ENCODE peak calls at places on chromosomes 4 and X, in six cellular contexts. G, Z, F, I, O and B are unnamed samples. For H3K4me1, the result is how much of the 10 kb centered on the place peaks cover.

GRCh38 chr4:3010998-3011397 is 47.6 kb downstream of the GRK4 start:
- DNase-seq in G (no peak), Z (peak), F (no peak), I (peak), O (no peak), B (peak)

GRCh38 chrX:40366661-40367060 is 214.1 kb upstream of the ATP6AP2 start:
- DNase-seq in G (no peak), Z (no peak), F (peak), I (no peak), O (no peak), B (no peak)

GRCh38 chr4:128718793-128719192 is 90.7 kb upstream of the JADE1 start:
- DNase-seq in G (no peak), Z (peak), F (no peak), I (peak), O (no peak), B (no peak)

GRCh38 chr4:155433636-155434360 is 57.0 kb upstream of the MAP9 start:
- DNase-seq in G (no peak), Z (peak), F (no peak), I (peak), O (peak), B (no peak)

GRCh38 chr4:52915730-52916129 is 53.6 kb downstream of the RASL11B start:
- DNase-seq in G (no peak), Z (no peak), F (no peak), I (peak), O (no peak), B (no peak)

GRCh38 chrX:69674891-69675290 is 59.0 kb downstream of the EDA start:
- DNase-seq in G (no peak), Z (no peak), F (no peak), I (no peak), O (no peak), B (no peak)

GRCh38 chr4:85475631-85476233 is 782 bp downstream of the ARHGAP24 start:
- DNase-seq in G (peak), Z (no peak), F (no peak), I (peak), O (no peak), B (no peak)

GRCh38 chr4:30753316-30753715 is 33.1 kb downstream of the PCDH7 start:
- DNase-seq in G (peak), Z (peak), F (no peak), I (peak), O (peak), B (peak)

GRCh38 chr4:147596976-147597375 is 20.2 kb upstream of the TMEM184C start:
- DNase-seq in G (no peak), Z (peak), F (no peak), I (peak), O (peak), B (peak)

GRCh38 chr4:105440890-105441289 is 33.0 kb downstream of the PPA2 start:
- DNase-seq in G (no peak), Z (no peak), F (no peak), I (peak), O (no peak), B (no peak)

GRCh38 chr4:122921971-122922876 is at the start of gene NUDT6:
- DNase-seq in G (peak), Z (peak), F (peak), I (peak), O (peak), B (peak)

GRCh38 chr4:80213117-80213815 is 16.0 kb downstream of the PRDM8 start:
- DNase-seq in G (no peak), Z (peak), F (no peak), I (peak), O (no peak), B (no peak)

GRCh38 chrX:71923516-71923915 is 12.9 kb downstream of the NHSL2 start:
- DNase-seq in G (no peak), Z (peak), F (no peak), I (peak), O (no peak), B (no peak)

GRCh38 chr4:7196283-7196651 is 3.9 kb downstream of the SORCS2 start:
- DNase-seq in G (no peak), Z (no peak), F (no peak), I (no peak), O (no peak), B (peak)

GRCh38 chrX:39396358-39396995 is 595.2 kb downstream of the MID1IP1 start:
- DNase-seq in G (no peak), Z (no peak), F (no peak), I (no peak), O (no peak), B (no peak)

GRCh38 chr4:39256436-39256835 is 74.1 kb downstream of the WDR19 start:
- DNase-seq in G (no peak), Z (peak), F (no peak), I (peak), O (peak), B (no peak)

GRCh38 chr4:111113591-111113990 is 490.7 kb upstream of the PITX2 start:
- DNase-seq in G (no peak), Z (peak), F (no peak), I (no peak), O (no peak), B (no peak)

GRCh38 chr4:25773358-25773757 is 89.4 kb downstream of the SEL1L3 start:
- DNase-seq in G (no peak), Z (no peak), F (no peak), I (no peak), O (no peak), B (no peak)

GRCh38 chr4:24001945-24002640 is 112.2 kb upstream of the PPARGC1A start:
- DNase-seq in G (no peak), Z (peak), F (no peak), I (peak), O (no peak), B (no peak)

GRCh38 chr4:8117278-8117682 is 41.3 kb downstream of the ABLIM2 start:
- DNase-seq in G (peak), Z (no peak), F (peak), I (peak), O (peak), B (peak)

GRCh38 chrX:73876897-73877296 is 313.9 kb downstream of the CHIC1 start:
- DNase-seq in G (no peak), Z (no peak), F (no peak), I (no peak), O (no peak), B (no peak)
- H3K4me2 ChIP-seq in G (no peak), Z (no peak), F (no peak), I (no peak), O (no peak), B (no peak)

GRCh38 chrX:78165425-78165824 is 26.0 kb upstream of the TAF9B start:
- DNase-seq in G (no peak), Z (no peak), F (no peak), I (no peak), O (no peak), B (no peak)
- H3K4me1 ChIP-seq in G (under half), Z (under half), F (under half), I (under half), O (under half), B (under half)

DNA sequence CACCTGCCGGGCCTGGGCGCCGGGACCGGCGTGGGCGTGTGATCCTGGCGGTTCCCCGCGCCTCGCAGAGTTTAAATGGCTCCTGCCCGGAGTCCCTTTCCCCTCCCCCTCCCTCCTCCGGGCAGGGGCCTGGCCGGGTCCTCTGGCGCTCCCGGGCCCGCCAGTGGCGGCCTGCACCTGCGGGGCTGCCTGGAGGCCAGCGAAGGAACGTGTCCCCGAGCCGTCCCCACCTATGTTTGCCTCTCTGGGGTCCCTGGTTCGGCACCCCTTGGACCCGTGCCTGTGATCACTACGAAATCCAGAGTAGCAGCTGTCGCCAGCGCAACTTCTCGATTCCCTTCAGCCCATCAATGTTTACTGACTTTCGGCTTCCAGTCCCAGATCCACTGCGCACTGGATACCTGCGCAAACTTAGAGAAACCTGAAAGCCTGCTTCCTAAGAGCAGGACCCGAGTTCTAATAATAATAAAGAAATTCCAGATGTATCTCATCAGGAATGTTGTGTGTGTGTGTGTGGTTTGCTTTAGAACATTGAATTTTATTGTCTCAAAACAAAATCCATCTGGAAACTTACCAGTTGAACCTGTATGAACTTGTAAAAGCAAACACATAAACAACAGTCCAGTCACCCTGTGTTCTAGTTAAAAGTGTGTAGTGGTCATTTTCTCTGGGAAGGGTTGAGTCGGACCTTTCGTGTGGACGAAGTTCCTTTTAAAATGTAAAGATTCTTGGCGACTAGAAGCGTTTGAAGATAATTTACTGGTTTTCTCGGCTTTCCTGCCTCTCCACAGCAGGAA is 808 bp downstream of the SHROOM2 start:
- DNase-seq in G (peak), Z (no peak), F (peak), I (no peak), O (peak), B (no peak)
- TF ChIP-seq EZH2 in G (no peak), Z (no peak), F (no peak), I (peak), O (no peak), B (no peak)

GRCh38 chr4:94615431-94615830 is 142.3 kb upstream of the BMPR1B start:
- DNase-seq in G (no peak), Z (no peak), F (no peak), I (no peak), O (no peak), B (no peak)
- H3K4me2 ChIP-seq in G (no peak), Z (no peak), F (no peak), I (no peak), O (no peak), B (no peak)

DNA sequence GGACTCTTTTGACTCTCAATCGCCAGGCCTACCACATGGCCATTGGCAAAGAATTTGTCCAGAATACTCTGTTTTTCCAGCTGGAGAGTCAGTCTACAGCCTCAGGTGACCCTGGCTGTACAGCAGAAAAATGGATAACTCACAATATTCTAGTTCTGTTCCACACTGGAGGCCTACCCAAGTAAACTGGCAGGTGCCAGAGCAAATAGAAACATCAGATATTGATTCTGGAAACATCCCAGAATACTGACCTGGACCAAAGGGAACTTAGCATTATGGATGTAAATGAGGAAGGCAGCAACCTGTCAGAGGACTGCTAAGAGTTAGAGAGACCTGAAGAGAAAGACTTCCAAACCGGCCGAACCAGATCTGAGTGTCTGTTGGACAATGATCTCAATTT is 147.9 kb upstream of the SMAD1 start:
- DNase-seq in G (no peak), Z (no peak), F (no peak), I (no peak), O (no peak), B (no peak)
- H3K4me1 ChIP-seq in G (under half), Z (under half), F (under half), I (under half), O (under half), B (under half)

GRCh38 chr4:1225272-1226166 is 23.4 kb downstream of the CTBP1 start:
- DNase-seq in G (no peak), Z (no peak), F (no peak), I (no peak), O (no peak), B (no peak)
- TF ChIP-seq EZH2 in G (no peak), Z (no peak), F (no peak), I (no peak), O (no peak), B (no peak)

GRCh38 chr4:101956068-101956805 is 165.7 kb downstream of the BANK1 start:
- DNase-seq in G (no peak), Z (no peak), F (no peak), I (no peak), O (peak), B (no peak)

GRCh38 chr4:101954975-101955678 is 164.6 kb downstream of the BANK1 start:
- DNase-seq in G (no peak), Z (peak), F (no peak), I (no peak), O (no peak), B (no peak)

GRCh38 chr4:101952985-101953384 is 162.5 kb downstream of the BANK1 start:
- DNase-seq in G (no peak), Z (no peak), F (no peak), I (no peak), O (no peak), B (no peak)

GRCh38 chr4:101954351-101954750 is 163.8 kb downstream of the BANK1 start:
- DNase-seq in G (no peak), Z (peak), F (peak), I (peak), O (peak), B (no peak)

GRCh38 chr4:101953949-101954348 is 163.4 kb downstream of the BANK1 start:
- DNase-seq in G (peak), Z (peak), F (peak), I (peak), O (peak), B (no peak)
- H3K4me2 ChIP-seq in G (peak), Z (no peak), F (peak), I (peak), O (peak), B (no peak)